ENCODE peak calls at places on chromosomes 11 and 22, in nine cellular contexts. Y, I, J, V, C, K, X, G and H are unnamed samples.

GRCh38 chr11:134100171-134100570 is 31.3 kb downstream of the JAM3 start:
- DNase-seq in Y (no peak), I (no peak), J (no peak), V (no peak), C (no peak), K (no peak), X (no peak), G (no peak), H (no peak)

GRCh38 chr11:7896026-7896785 is 34.9 kb downstream of the OR10A6 start:
- DNase-seq in Y (no peak), I (no peak), J (no peak), V (no peak), C (no peak), K (no peak), X (no peak), G (no peak), H (no peak)

GRCh38 chr22:42500164-42500835 is 19.3 kb downstream of the RRP7A start:
- DNase-seq in Y (peak; percentile 89), I (peak; percentile 70), J (no peak), V (peak; percentile 70), C (peak; percentile 73), K (no peak), X (peak; percentile 71), G (peak; percentile 39), H (no peak)

GRCh38 chr11:94151903-94152677 is 23.4 kb downstream of the PANX1 start:
- DNase-seq in Y (no peak), I (peak; percentile 74), J (peak; percentile 46), V (peak; percentile 84), C (peak; percentile 68), K (no peak), X (peak; percentile 69), G (no peak), H (no peak)

GRCh38 chr11:48127521-48128183 is 89.0 kb upstream of the OR4B1 start:
- DNase-seq in Y (no peak), I (no peak), J (no peak), V (no peak), C (no peak), K (no peak), X (no peak), G (no peak), H (peak; percentile 72)

GRCh38 chr22:27726726-27727449 is 74.7 kb downstream of the MN1 start:
- DNase-seq in Y (peak; percentile 54), I (peak; percentile 91), J (peak; percentile 42), V (peak; percentile 83), C (peak; percentile 62), K (no peak), X (peak; percentile 93), G (no peak), H (peak; percentile 93)

GRCh38 chr22:50720301-50720845 is 17.6 kb upstream of the ACR start:
- DNase-seq in Y (no peak), I (no peak), J (no peak), V (peak; percentile 46), C (no peak), K (no peak), X (no peak), G (no peak), H (no peak)

GRCh38 chr11:130383363-130384168 is 44.8 kb downstream of the ADAMTS8 start:
- DNase-seq in Y (no peak), I (no peak), J (peak; percentile 72), V (peak; percentile 65), C (peak; percentile 99), K (peak; percentile 90), X (peak; percentile 67), G (no peak), H (no peak)

GRCh38 chr11:47204633-47204989 is 10.2 kb upstream of the DDB2 start:
- DNase-seq in Y (no peak), I (no peak), J (no peak), V (peak; percentile 57), C (peak; percentile 43), K (no peak), X (peak; percentile 64), G (no peak), H (no peak)

GRCh38 chr11:85682330-85683305 is 3.4 kb downstream of the CCDC89 start:
- DNase-seq in Y (peak; percentile 80), I (no peak), J (no peak), V (no peak), C (peak; percentile 61), K (no peak), X (peak; percentile 52), G (no peak), H (no peak)

GRCh38 chr11:2949920-2950319 is 20.7 kb upstream of the PHLDA2 start:
- DNase-seq in Y (no peak), I (no peak), J (no peak), V (no peak), C (no peak), K (no peak), X (no peak), G (no peak), H (no peak)
- TF ChIP-seq CTCF in Y (no peak), I (no peak), J (no peak), V (no peak), C (no peak), K (no peak), X (no peak), G (no peak), H (no peak)

GRCh38 chr11:128627666-128628342 is 40.4 kb upstream of the ETS1 start:
- DNase-seq in Y (no peak), I (peak; percentile 56), J (peak; percentile 30), V (no peak), C (no peak), K (no peak), X (no peak), G (no peak), H (no peak)
- TF ChIP-seq CTCF in Y (no peak), I (no peak), J (no peak), V (no peak), C (peak; percentile 9), K (no peak), X (peak; percentile 11), G (no peak), H (no peak)

DNA sequence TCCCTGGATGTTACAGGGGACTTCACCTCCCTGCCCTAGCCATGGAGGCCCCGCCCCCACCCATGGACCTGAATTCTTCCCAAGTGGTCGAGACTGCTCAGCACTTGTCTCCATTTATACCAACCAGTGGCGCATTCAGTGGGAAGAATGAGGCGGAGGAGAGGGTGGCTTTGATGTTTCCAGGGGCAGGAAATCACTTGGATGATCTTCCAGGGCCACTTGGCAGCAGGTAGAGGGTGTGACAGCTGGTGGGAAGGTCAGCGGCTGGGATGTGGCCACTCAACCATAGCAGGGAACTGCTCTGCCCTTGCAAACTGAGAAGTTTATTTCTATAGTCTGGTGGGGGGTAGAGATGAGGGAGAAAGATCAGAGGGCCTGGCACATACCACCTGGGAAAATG is 155.2 kb upstream of the BLID start:
- DNase-seq in Y (no peak), I (no peak), J (no peak), V (no peak), C (no peak), K (no peak), X (no peak), G (no peak), H (no peak)
- TF ChIP-seq CTCF in Y (no peak), I (no peak), J (no peak), V (no peak), C (no peak), K (no peak), X (no peak), G (no peak), H (no peak)

GRCh38 chr11:79236541-79236971 is 204.3 kb downstream of the TENM4 start:
- DNase-seq in Y (no peak), I (no peak), J (no peak), V (no peak), C (peak; percentile 93), K (peak; percentile 76), X (peak; percentile 90), G (no peak), H (no peak)

GRCh38 chr11:79241205-79241604 is 199.6 kb downstream of the TENM4 start:
- DNase-seq in Y (no peak), I (no peak), J (no peak), V (no peak), C (no peak), K (no peak), X (no peak), G (no peak), H (no peak)

GRCh38 chr11:79237676-79238075 is 203.2 kb downstream of the TENM4 start:
- DNase-seq in Y (no peak), I (no peak), J (no peak), V (peak; percentile 27), C (peak; percentile 92), K (peak; percentile 68), X (peak; percentile 94), G (no peak), H (no peak)

GRCh38 chr11:79235696-79236095 is 205.1 kb downstream of the TENM4 start:
- DNase-seq in Y (no peak), I (no peak), J (no peak), V (no peak), C (no peak), K (no peak), X (no peak), G (no peak), H (no peak)

GRCh38 chr11:79237111-79237510 is 203.7 kb downstream of the TENM4 start:
- DNase-seq in Y (no peak), I (no peak), J (no peak), V (no peak), C (no peak), K (no peak), X (no peak), G (no peak), H (no peak)
- TF ChIP-seq CTCF in Y (no peak), I (no peak), J (no peak), V (no peak), C (no peak), K (no peak), X (no peak), G (no peak), H (no peak)

DNA sequence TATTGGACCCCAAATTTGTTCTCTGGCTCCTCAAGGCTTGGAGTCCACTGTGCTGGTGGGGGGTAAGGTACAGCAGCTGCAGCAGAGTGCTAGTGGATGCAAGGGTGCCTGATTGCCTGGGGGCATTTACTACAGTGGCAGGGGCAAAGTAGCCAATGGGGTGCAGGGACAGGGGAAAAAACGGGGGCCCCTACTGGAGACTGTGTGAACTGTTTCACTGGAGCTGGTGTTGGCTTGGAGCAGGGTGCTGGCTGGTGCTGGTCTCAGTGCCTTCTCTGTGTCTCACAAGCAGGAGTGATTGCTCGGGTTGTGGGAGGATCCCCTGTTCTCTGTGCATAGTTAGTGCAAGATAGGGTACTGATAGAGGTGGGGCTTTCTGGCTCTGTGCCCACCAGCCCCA is 935.9 kb downstream of the JRKL start:
- DNase-seq in Y (no peak), I (no peak), J (no peak), V (no peak), C (no peak), K (no peak), X (no peak), G (no peak), H (no peak)
- TF ChIP-seq CTCF in Y (no peak), I (no peak), J (no peak), V (no peak), C (no peak), K (no peak), X (no peak), G (no peak), H (no peak)